ENCODE peak calls at places on chromosome 16, in ten cellular contexts. V, W, A, Q, G, X, C, J, H and Y are unnamed samples.

GRCh38 chr16:1474047-1474446 is 781 bp downstream of the CLCN7 start:
- DNase-seq in V (no peak), W (no peak), A (no peak), Q (no peak), G (no peak), X (no peak), C (no peak), J (no peak), H (no peak), Y (peak)

GRCh38 chr16:58022601-58023371 is 2.8 kb upstream of the MMP15 start:
- DNase-seq in V (no peak), W (peak), A (peak), Q (no peak), G (no peak), X (peak), C (peak), J (no peak), H (peak), Y (peak)

GRCh38 chr16:5060073-5060641 is 5.6 kb downstream of the C16orf89 start:
- DNase-seq in V (no peak), W (no peak), A (no peak), Q (no peak), G (no peak), X (no peak), C (no peak), J (no peak), H (no peak), Y (no peak)

GRCh38 chr16:53232826-53233529 is 178.2 kb downstream of the CHD9 start:
- DNase-seq in V (no peak), W (no peak), A (no peak), Q (no peak), G (no peak), X (no peak), C (no peak), J (no peak), H (no peak), Y (peak)

GRCh38 chr16:49281843-49282642 is 405 bp upstream of the CBLN1 start:
- DNase-seq in V (peak), W (no peak), A (peak), Q (no peak), G (peak), X (peak), C (peak), J (peak), H (peak), Y (peak)

GRCh38 chr16:1691276-1691675 is 13.2 kb downstream of the JPT2 start:
- DNase-seq in V (no peak), W (peak), A (no peak), Q (no peak), G (peak), X (peak), C (no peak), J (no peak), H (no peak), Y (peak)

GRCh38 chr16:868846-869822 is 68.6 kb upstream of the GNG13 start:
- DNase-seq in V (no peak), W (no peak), A (no peak), Q (no peak), G (no peak), X (no peak), C (no peak), J (no peak), H (no peak), Y (no peak)

GRCh38 chr16:28292731-28293588 is 635 bp downstream of the SBK1 start:
- DNase-seq in V (peak), W (no peak), A (peak), Q (no peak), G (no peak), X (no peak), C (no peak), J (no peak), H (no peak), Y (peak)

GRCh38 chr16:81599034-81599744 is 154.6 kb downstream of the CMIP start:
- DNase-seq in V (no peak), W (no peak), A (no peak), Q (no peak), G (no peak), X (no peak), C (no peak), J (no peak), H (no peak), Y (no peak)